ENCODE peak calls at places on chromosome 13, in five cellular contexts. One of them, this sample, is unnamed.

GRCh38 chr13:112643759-112644459 is 45.9 kb upstream of the ATP11A start:
- DNase-seq in heart left ventricle: no peak
- DNase-seq in OCI-LY7: no peak
- DNase-seq in breast epithelium: no peak
- DNase-seq in keratinocyte: no peak
- DNase-seq in this sample: no peak

GRCh38 chr13:45456196-45456972 is 8.4 kb upstream of the COG3 start:
- DNase-seq in heart left ventricle: no peak
- DNase-seq in OCI-LY7: no peak
- DNase-seq in breast epithelium: no peak
- DNase-seq in keratinocyte: no peak
- DNase-seq in this sample: no peak

GRCh38 chr13:31807090-31807541 is 67.8 kb downstream of the RXFP2 start:
- DNase-seq in heart left ventricle: no peak
- DNase-seq in OCI-LY7: no peak
- DNase-seq in breast epithelium: no peak
- DNase-seq in keratinocyte: peak
- DNase-seq in this sample: no peak

GRCh38 chr13:79393564-79394249 is 12.3 kb downstream of the RBM26 start:
- DNase-seq in heart left ventricle: no peak
- DNase-seq in OCI-LY7: peak
- DNase-seq in breast epithelium: no peak
- DNase-seq in keratinocyte: no peak
- DNase-seq in this sample: no peak

GRCh38 chr13:51731759-51732158 is 72.2 kb downstream of the DHRS12 start:
- DNase-seq in heart left ventricle: no peak
- DNase-seq in OCI-LY7: no peak
- DNase-seq in breast epithelium: no peak
- DNase-seq in keratinocyte: no peak
- DNase-seq in this sample: no peak

GRCh38 chr13:53439439-53440225 is 411.0 kb downstream of the OLFM4 start:
- DNase-seq in heart left ventricle: no peak
- DNase-seq in OCI-LY7: no peak
- DNase-seq in breast epithelium: no peak
- DNase-seq in keratinocyte: no peak
- DNase-seq in this sample: no peak

GRCh38 chr13:102141625-102142472 is 260.0 kb downstream of the FGF14 start:
- DNase-seq in heart left ventricle: no peak
- DNase-seq in OCI-LY7: peak
- DNase-seq in breast epithelium: no peak
- DNase-seq in keratinocyte: no peak
- DNase-seq in this sample: no peak

GRCh38 chr13:75764251-75764650 is 128.1 kb downstream of the LMO7 start:
- DNase-seq in heart left ventricle: no peak
- DNase-seq in OCI-LY7: no peak
- DNase-seq in breast epithelium: no peak
- DNase-seq in keratinocyte: no peak
- DNase-seq in this sample: no peak

GRCh38 chr13:39450176-39450575 is 152.8 kb downstream of the LHFPL6 start:
- DNase-seq in heart left ventricle: no peak
- DNase-seq in OCI-LY7: no peak
- DNase-seq in breast epithelium: no peak
- DNase-seq in keratinocyte: no peak
- DNase-seq in this sample: no peak

GRCh38 chr13:46313441-46314257 is 73.4 kb downstream of the RUBCNL start:
- DNase-seq in heart left ventricle: no peak
- DNase-seq in OCI-LY7: no peak
- DNase-seq in breast epithelium: no peak
- DNase-seq in keratinocyte: no peak
- DNase-seq in this sample: no peak

GRCh38 chr13:113171250-113172125 is 13.0 kb downstream of the PROZ start:
- DNase-seq in heart left ventricle: no peak
- DNase-seq in OCI-LY7: no peak
- DNase-seq in breast epithelium: no peak
- DNase-seq in keratinocyte: no peak
- DNase-seq in this sample: no peak

GRCh38 chr13:89514534-89515312 is 1832.8 kb upstream of the MIR17HG start:
- DNase-seq in heart left ventricle: no peak
- DNase-seq in OCI-LY7: no peak
- DNase-seq in breast epithelium: no peak
- DNase-seq in keratinocyte: peak
- DNase-seq in this sample: no peak

GRCh38 chr13:75993246-75993645 is 357.1 kb downstream of the LMO7 start:
- DNase-seq in heart left ventricle: no peak
- DNase-seq in OCI-LY7: no peak
- DNase-seq in breast epithelium: no peak
- DNase-seq in keratinocyte: no peak
- DNase-seq in this sample: no peak

GRCh38 chr13:33352023-33352422 is 66.5 kb upstream of the STARD13 start:
- DNase-seq in heart left ventricle: no peak
- DNase-seq in OCI-LY7: no peak
- DNase-seq in breast epithelium: no peak
- DNase-seq in keratinocyte: no peak
- DNase-seq in this sample: no peak

GRCh38 chr13:113513761-113514160 is 23.2 kb upstream of the DCUN1D2 start:
- DNase-seq in heart left ventricle: no peak
- DNase-seq in OCI-LY7: no peak
- DNase-seq in breast epithelium: no peak
- DNase-seq in keratinocyte: no peak
- DNase-seq in this sample: no peak

GRCh38 chr13:81686877-81687276 is 1346.0 kb upstream of the SPRY2 start:
- DNase-seq in heart left ventricle: no peak
- DNase-seq in OCI-LY7: no peak
- DNase-seq in breast epithelium: no peak
- DNase-seq in keratinocyte: no peak
- DNase-seq in this sample: no peak

GRCh38 chr13:103466761-103467160 is 400.5 kb upstream of the SLC10A2 start:
- DNase-seq in heart left ventricle: no peak
- DNase-seq in OCI-LY7: no peak
- DNase-seq in breast epithelium: no peak
- DNase-seq in keratinocyte: no peak
- DNase-seq in this sample: no peak

GRCh38 chr13:76293346-76293745 is 592.9 kb downstream of the KCTD12 start:
- DNase-seq in heart left ventricle: no peak
- DNase-seq in OCI-LY7: no peak
- DNase-seq in breast epithelium: no peak
- DNase-seq in keratinocyte: no peak
- DNase-seq in this sample: no peak

GRCh38 chr13:113426591-113426986 is 26.7 kb downstream of the ADPRHL1 start:
- DNase-seq in heart left ventricle: no peak
- DNase-seq in OCI-LY7: no peak
- DNase-seq in breast epithelium: no peak
- DNase-seq in keratinocyte: no peak
- DNase-seq in this sample: no peak

DNA sequence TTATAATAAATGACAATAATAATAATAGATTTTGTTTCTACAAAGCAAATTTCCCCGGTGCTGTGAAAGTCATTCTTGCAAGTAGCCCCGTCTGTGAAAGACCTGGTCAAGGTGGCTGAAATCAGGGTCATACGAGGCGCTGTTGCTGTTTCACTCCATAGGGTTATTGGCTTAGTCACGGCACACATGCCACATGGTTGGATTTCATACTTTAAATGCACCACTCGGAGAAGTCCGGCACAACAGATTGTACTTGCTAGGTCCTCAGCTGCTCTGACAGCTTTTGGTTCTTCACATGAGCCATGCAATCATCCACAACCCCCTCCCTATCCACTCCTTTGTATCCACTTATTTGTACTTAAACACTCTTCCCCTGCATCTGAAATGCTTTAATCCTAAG is 124.3 kb downstream of the COL4A2 start:
- DNase-seq in heart left ventricle: no peak
- DNase-seq in OCI-LY7: no peak
- DNase-seq in breast epithelium: peak
- DNase-seq in keratinocyte: no peak
- DNase-seq in this sample: no peak
- H3K27ac ChIP-seq in heart left ventricle: peak
- H3K27ac ChIP-seq in OCI-LY7: no peak
- H3K27ac ChIP-seq in breast epithelium: no peak
- H3K27ac ChIP-seq in keratinocyte: no peak
- H3K27ac ChIP-seq in this sample: no peak

GRCh38 chr13:111068009-111068350 is 47.1 kb upstream of the ARHGEF7 start:
- DNase-seq in heart left ventricle: no peak
- DNase-seq in OCI-LY7: no peak
- DNase-seq in breast epithelium: no peak
- DNase-seq in keratinocyte: no peak
- DNase-seq in this sample: no peak
- H3K27ac ChIP-seq in heart left ventricle: no peak
- H3K27ac ChIP-seq in OCI-LY7: no peak
- H3K27ac ChIP-seq in breast epithelium: no peak
- H3K27ac ChIP-seq in keratinocyte: no peak
- H3K27ac ChIP-seq in this sample: no peak

GRCh38 chr13:41562541-41563178 is 105.3 kb downstream of the RGCC start:
- DNase-seq in heart left ventricle: no peak
- DNase-seq in OCI-LY7: no peak
- DNase-seq in breast epithelium: no peak
- DNase-seq in keratinocyte: no peak
- DNase-seq in this sample: no peak

GRCh38 chr13:41564046-41564445 is 106.7 kb downstream of the RGCC start:
- DNase-seq in heart left ventricle: no peak
- DNase-seq in OCI-LY7: no peak
- DNase-seq in breast epithelium: no peak
- DNase-seq in keratinocyte: no peak
- DNase-seq in this sample: no peak

GRCh38 chr13:41563501-41564001 is 106.2 kb downstream of the RGCC start:
- DNase-seq in heart left ventricle: no peak
- DNase-seq in OCI-LY7: no peak
- DNase-seq in breast epithelium: no peak
- DNase-seq in keratinocyte: no peak
- DNase-seq in this sample: no peak

GRCh38 chr13:41561179-41561578 is 103.8 kb downstream of the RGCC start:
- DNase-seq in heart left ventricle: no peak
- DNase-seq in OCI-LY7: no peak
- DNase-seq in breast epithelium: no peak
- DNase-seq in keratinocyte: no peak
- DNase-seq in this sample: no peak

GRCh38 chr13:41562083-41562482 is 104.7 kb downstream of the RGCC start:
- DNase-seq in heart left ventricle: no peak
- DNase-seq in OCI-LY7: no peak
- DNase-seq in breast epithelium: peak
- DNase-seq in keratinocyte: no peak
- DNase-seq in this sample: peak
- H3K27ac ChIP-seq in heart left ventricle: no peak
- H3K27ac ChIP-seq in OCI-LY7: no peak
- H3K27ac ChIP-seq in breast epithelium: no peak
- H3K27ac ChIP-seq in keratinocyte: no peak
- H3K27ac ChIP-seq in this sample: peak

GRCh38 chr13:59304596-59304995 is 859.1 kb downstream of the DIAPH3 start:
- DNase-seq in heart left ventricle: no peak
- DNase-seq in OCI-LY7: no peak
- DNase-seq in breast epithelium: no peak
- DNase-seq in keratinocyte: no peak
- DNase-seq in this sample: no peak

GRCh38 chr13:59303433-59303832 is 860.3 kb downstream of the DIAPH3 start:
- DNase-seq in heart left ventricle: no peak
- DNase-seq in OCI-LY7: no peak
- DNase-seq in breast epithelium: no peak
- DNase-seq in keratinocyte: no peak
- DNase-seq in this sample: no peak

GRCh38 chr13:59301166-59301551 is 862.6 kb downstream of the DIAPH3 start:
- DNase-seq in heart left ventricle: no peak
- DNase-seq in OCI-LY7: no peak
- DNase-seq in breast epithelium: no peak
- DNase-seq in keratinocyte: no peak
- DNase-seq in this sample: no peak

GRCh38 chr13:59299584-59299983 is 864.1 kb downstream of the DIAPH3 start:
- DNase-seq in heart left ventricle: no peak
- DNase-seq in OCI-LY7: no peak
- DNase-seq in breast epithelium: no peak
- DNase-seq in keratinocyte: no peak
- DNase-seq in this sample: no peak

DNA sequence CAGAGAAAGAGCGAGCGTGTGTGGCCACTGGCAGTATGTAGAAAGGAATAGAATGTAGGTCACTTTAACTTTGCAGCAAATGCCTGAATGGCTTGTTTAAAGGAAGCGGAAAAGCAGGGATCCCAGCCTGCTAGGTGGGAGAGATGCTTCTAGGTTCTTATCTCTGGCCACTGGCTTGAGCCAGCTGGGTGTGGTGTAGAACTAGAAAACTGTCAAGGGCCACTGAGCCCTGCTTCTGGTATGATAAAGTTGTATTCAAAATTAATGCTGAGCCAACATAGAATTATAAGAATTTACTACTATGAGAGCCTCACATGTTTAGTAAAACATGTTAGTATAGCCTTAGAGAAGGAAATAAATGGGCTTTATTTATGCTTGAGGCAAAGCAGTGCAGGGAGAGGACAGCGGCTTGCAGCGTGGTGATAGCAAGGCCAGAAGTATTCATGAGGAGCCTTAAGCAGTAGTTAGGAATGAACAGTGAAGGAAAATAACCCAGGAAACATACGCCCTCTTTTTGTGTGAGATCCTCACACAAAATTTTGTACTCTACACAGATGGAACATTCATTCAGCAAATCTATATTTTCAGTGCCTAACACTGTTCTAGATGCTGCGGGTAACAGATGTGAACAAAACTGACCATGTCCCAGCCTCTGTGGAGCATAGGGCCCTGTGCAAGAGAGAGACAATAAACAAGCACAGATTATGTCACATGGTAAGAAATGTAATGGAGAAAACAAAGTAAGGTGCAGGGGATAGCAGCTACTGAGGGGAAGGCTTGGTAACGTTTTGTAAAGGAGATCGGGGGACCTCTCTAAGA is 863.2 kb downstream of the DIAPH3 start:
- DNase-seq in heart left ventricle: no peak
- DNase-seq in OCI-LY7: no peak
- DNase-seq in breast epithelium: no peak
- DNase-seq in keratinocyte: no peak
- DNase-seq in this sample: no peak
- H3K27ac ChIP-seq in heart left ventricle: no peak
- H3K27ac ChIP-seq in OCI-LY7: no peak
- H3K27ac ChIP-seq in breast epithelium: no peak
- H3K27ac ChIP-seq in keratinocyte: no peak
- H3K27ac ChIP-seq in this sample: no peak

DNA sequence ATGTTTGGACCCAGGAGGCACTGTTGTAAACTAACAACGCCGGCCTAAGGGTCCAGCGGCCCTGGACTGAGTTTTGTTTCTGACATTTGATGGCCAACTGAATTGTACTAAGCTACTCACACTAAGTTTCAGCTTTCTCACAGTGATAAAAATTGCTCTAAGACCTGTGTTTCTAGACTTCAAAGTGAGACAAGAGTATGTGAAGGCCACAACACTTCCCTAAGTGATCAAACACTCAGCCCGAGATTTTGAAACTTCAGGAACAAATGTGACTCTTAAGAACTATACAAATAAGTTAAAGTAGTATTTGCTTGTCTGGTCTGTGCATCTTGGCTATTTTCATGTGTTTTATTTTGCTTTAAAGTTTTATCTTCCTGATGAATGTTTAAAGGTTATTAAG is 30.2 kb downstream of the EFNB2 start:
- DNase-seq in heart left ventricle: no peak
- DNase-seq in OCI-LY7: no peak
- DNase-seq in breast epithelium: no peak
- DNase-seq in keratinocyte: no peak
- DNase-seq in this sample: no peak
- H3K27ac ChIP-seq in heart left ventricle: no peak
- H3K27ac ChIP-seq in OCI-LY7: no peak
- H3K27ac ChIP-seq in breast epithelium: no peak
- H3K27ac ChIP-seq in keratinocyte: no peak
- H3K27ac ChIP-seq in this sample: no peak

GRCh38 chr13:97346561-97347254 is 87.3 kb upstream of the RAP2A start:
- DNase-seq in heart left ventricle: no peak
- DNase-seq in OCI-LY7: no peak
- DNase-seq in breast epithelium: no peak
- DNase-seq in keratinocyte: no peak
- DNase-seq in this sample: no peak
- H3K27ac ChIP-seq in heart left ventricle: no peak
- H3K27ac ChIP-seq in OCI-LY7: no peak
- H3K27ac ChIP-seq in breast epithelium: no peak
- H3K27ac ChIP-seq in keratinocyte: no peak
- H3K27ac ChIP-seq in this sample: no peak

This sample was measured in caudate nucleus.